ENCODE peak calls at places on chromosomes 7 and 10, in nine cellular contexts. N is PC-3, U is nephron progenitor cell, J is WTC11, G is uterus, H is activated B cell treated with CpG ODN at 0.5 μM for 24 hours, A is stomach, X is cardiac fibroblast, F is lower leg skin. W is an unnamed sample.

GRCh38 chr10:97898429-97898828 is 48.8 kb downstream of the GOLGA7B start:
- DNase-seq in A (no peak), J (no peak), H (no peak), N (no peak), G (no peak), U (no peak), F (no peak), X (peak), W (no peak)

GRCh38 chr7:16753932-16754571 is 497 bp downstream of the TSPAN13 start:
- DNase-seq in U (peak), G (no peak), J (peak), N (peak), X (peak), F (no peak), H (peak), A (peak), W (no peak)

GRCh38 chr7:7210475-7211237 is 28.3 kb downstream of the C1GALT1 start:
- DNase-seq in X (no peak), N (no peak), A (no peak), G (no peak), J (peak), U (no peak), H (no peak), F (no peak), W (no peak)

GRCh38 chr7:122269241-122269640 is 35.3 kb downstream of the FEZF1 start:
- DNase-seq in J (no peak), U (no peak), F (no peak), N (no peak), G (no peak), A (no peak), X (no peak), H (no peak), W (no peak)

GRCh38 chr7:124996778-124997177 is 67.2 kb upstream of the POT1 start:
- DNase-seq in X (no peak), H (no peak), F (no peak), A (no peak), G (no peak), J (no peak), U (no peak), N (peak), W (no peak)

GRCh38 chr7:40268836-40269235 is 134.0 kb downstream of the SUGCT start:
- DNase-seq in H (no peak), N (no peak), U (no peak), J (no peak), X (no peak), F (peak), G (no peak), A (no peak), W (no peak)

GRCh38 chr10:92410501-92410900 is 119.5 kb downstream of the MARCHF5 start:
- DNase-seq in H (no peak), A (no peak), X (no peak), G (no peak), U (no peak), J (no peak), F (no peak), N (no peak), W (no peak)

GRCh38 chr10:67977246-67977645 is 92.8 kb downstream of the SIRT1 start:
- DNase-seq in U (no peak), H (no peak), F (no peak), A (no peak), X (no peak), N (no peak), G (no peak), J (no peak), W (no peak)

GRCh38 chr7:155228459-155228845 is 69.2 kb upstream of the INSIG1 start:
- DNase-seq in A (no peak), G (no peak), J (no peak), H (no peak), U (no peak), N (no peak), F (no peak), X (no peak), W (no peak)

GRCh38 chr10:84539244-84539643 is 210.9 kb downstream of the CCSER2 start:
- DNase-seq in G (no peak), J (no peak), X (peak), A (no peak), N (no peak), F (no peak), H (no peak), U (no peak), W (no peak)

GRCh38 chr7:66522518-66522917 is 106.2 kb upstream of the KCTD7 start:
- DNase-seq in U (no peak), H (no peak), X (peak), A (no peak), F (no peak), G (no peak), J (no peak), N (peak), W (no peak)

GRCh38 chr7:12729112-12729511 is 41.7 kb downstream of the ARL4A start:
- DNase-seq in U (no peak), F (peak), N (peak), J (peak), A (peak), X (peak), H (no peak), G (peak), W (no peak)

GRCh38 chr10:104281694-104282093 is 12.7 kb downstream of the GSTO2 start:
- DNase-seq in J (no peak), A (no peak), N (no peak), X (no peak), G (no peak), H (no peak), F (no peak), U (no peak), W (no peak)

GRCh38 chr7:100773491-100773890 is 40.1 kb downstream of the ZAN start:
- DNase-seq in H (no peak), A (no peak), X (no peak), U (no peak), N (no peak), G (no peak), F (no peak), J (no peak), W (no peak)

GRCh38 chr7:71404701-71405345 is 272.9 kb downstream of the GALNT17 start:
- DNase-seq in N (no peak), J (no peak), X (no peak), U (no peak), G (no peak), A (no peak), F (no peak), H (no peak), W (no peak)

GRCh38 chr10:102776779-102777417 is 33.1 kb downstream of the WBP1L start:
- DNase-seq in G (peak), J (peak), U (peak), H (no peak), X (peak), N (no peak), F (peak), A (peak), W (no peak)

GRCh38 chr7:99642099-99642498 is 25.4 kb downstream of the ZSCAN25 start:
- DNase-seq in A (no peak), H (no peak), G (no peak), N (no peak), J (no peak), U (no peak), X (no peak), F (no peak), W (no peak)

GRCh38 chr10:67115972-67116371 is 190.1 kb downstream of the LRRTM3 start:
- DNase-seq in U (no peak), N (peak), F (no peak), J (no peak), G (no peak), A (no peak), H (no peak), X (no peak), W (no peak)

GRCh38 chr10:29545122-29545521 is 89.6 kb downstream of the SVIL start:
- DNase-seq in N (no peak), H (no peak), F (no peak), A (no peak), J (no peak), X (no peak), U (no peak), G (no peak), W (no peak)

GRCh38 chr10:93596539-93596938 is 4.5 kb downstream of the RBP4 start:
- DNase-seq in J (peak), H (no peak), A (no peak), N (no peak), U (no peak), G (no peak), X (no peak), F (no peak), W (no peak)

GRCh38 chr10:123043409-123043925 is 34.7 kb downstream of the ACADSB start:
- DNase-seq in X (peak), F (peak), H (peak), J (peak), G (no peak), N (peak), A (peak), U (peak), W (peak)

GRCh38 chr10:26410356-26410755 is 27.8 kb upstream of the APBB1IP start:
- DNase-seq in J (no peak), X (no peak), N (no peak), F (no peak), G (no peak), U (no peak), H (no peak), A (no peak), W (no peak)

GRCh38 chr7:77757589-77757988 is 40.6 kb downstream of the TMEM60 start:
- DNase-seq in U (no peak), J (no peak), X (no peak), N (no peak), F (no peak), G (no peak), H (no peak), A (no peak), W (no peak)

DNA sequence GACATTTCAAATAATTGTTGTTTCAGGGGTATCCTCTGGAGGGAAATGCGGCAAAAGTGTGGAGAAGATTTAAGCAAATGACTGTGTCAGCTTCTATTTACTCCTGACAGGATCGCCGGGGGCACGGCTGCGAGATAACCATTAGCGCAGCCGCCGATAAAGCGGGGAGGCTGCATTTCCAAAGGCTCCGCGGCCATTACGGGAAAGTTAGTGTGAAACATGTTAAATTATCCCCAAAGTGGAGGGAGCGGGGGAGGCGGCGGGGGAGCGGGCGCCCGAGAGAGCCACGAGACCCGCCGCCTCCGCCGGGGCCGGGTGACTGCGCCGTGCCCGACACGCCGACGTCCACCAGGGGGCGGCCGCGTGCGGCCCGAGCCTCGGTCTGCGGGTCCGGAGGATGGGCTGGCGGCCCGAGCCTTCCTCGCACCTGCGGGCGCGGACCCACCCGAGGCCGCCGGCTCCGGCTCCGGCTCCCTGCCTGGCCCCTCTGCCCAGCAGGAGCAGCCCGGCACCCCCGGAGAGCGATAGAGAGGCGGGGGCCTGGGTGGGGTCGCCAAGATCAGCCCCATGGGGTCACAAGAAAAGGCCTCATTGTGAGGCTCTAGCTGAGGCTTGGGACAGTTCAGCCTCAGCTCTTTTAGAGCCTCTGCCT is 74.4 kb upstream of the PAX2 start:
- DNase-seq in N (peak), F (no peak), J (peak), G (no peak), U (peak), H (peak), X (peak), A (peak), W (peak)
- TF ChIP-seq CTCF in N (peak), F (no peak), J (peak), G (peak), U (peak), H (no peak), X (peak), A (no peak), W (peak)

GRCh38 chr7:2921748-2922147 is 77.6 kb upstream of the GNA12 start:
- DNase-seq in H (no peak), U (peak), X (no peak), N (peak), G (no peak), J (peak), F (no peak), A (no peak), W (no peak)
- TF ChIP-seq CTCF in H (no peak), U (peak), X (peak), N (peak), G (no peak), J (peak), F (no peak), A (no peak), W (no peak)

DNA sequence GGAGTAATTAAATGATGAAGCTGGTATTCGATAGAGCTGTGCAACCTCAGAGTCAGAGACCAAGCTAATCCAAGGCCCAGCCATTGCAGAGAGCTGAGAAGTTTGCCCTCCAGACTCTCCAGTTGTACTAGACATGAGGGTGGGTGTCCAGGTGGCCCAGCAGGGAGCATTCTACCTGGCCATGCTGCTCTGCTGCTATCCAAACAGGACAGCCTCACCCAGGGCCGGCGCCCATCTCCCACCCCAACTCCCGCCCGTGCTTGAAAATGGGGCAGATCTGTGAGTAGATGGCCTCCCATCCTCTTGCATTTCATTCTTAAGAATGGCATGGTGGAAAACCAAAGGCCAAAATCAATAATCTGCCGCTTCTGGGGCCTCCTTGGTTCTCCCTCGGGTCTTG is 124.2 kb downstream of the TCERG1L start:
- DNase-seq in N (no peak), A (no peak), X (no peak), J (no peak), H (no peak), U (no peak), F (no peak), G (no peak), W (no peak)
- TF ChIP-seq CTCF in N (no peak), A (no peak), X (no peak), J (no peak), H (no peak), U (no peak), F (no peak), G (no peak), W (no peak)

DNA sequence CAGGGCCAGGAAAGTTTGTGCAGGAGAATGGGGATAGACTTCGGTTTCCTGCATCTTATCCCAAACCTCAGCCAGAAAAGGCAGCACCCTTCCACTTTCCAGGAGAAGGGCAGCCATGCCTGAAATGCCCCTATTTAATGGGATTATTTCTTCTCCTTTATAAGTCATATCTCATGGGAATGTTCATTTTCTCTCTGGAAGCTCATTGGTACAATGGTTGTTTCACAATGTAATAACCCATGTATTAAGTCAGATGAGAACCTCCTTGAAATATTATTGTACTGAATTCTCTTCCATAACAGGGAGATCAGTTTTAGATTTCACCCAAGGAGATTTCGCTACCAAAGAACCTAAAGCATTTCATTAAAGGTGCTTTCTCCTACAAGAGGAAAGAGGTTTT is 457.5 kb downstream of the KCNMA1 start:
- DNase-seq in N (no peak), G (no peak), H (no peak), X (peak), J (no peak), F (no peak), U (no peak), A (no peak), W (no peak)
- TF ChIP-seq CTCF in N (no peak), G (no peak), H (no peak), X (no peak), J (no peak), F (no peak), U (no peak), A (no peak), W (no peak)

GRCh38 chr7:143287935-143288826 is at the start of gene CASP2:
- DNase-seq in G (peak), F (peak), H (peak), A (peak), X (peak), J (peak), U (peak), N (peak), W (peak)
- TF ChIP-seq CTCF in G (peak), F (no peak), H (no peak), A (no peak), X (peak), J (no peak), U (peak), N (peak), W (peak)

GRCh38 chr7:32916006-32916405 is 24.4 kb upstream of the KBTBD2 start:
- DNase-seq in X (no peak), J (no peak), A (no peak), G (no peak), U (no peak), N (no peak), H (no peak), F (no peak), W (no peak)

GRCh38 chr7:32921896-32922295 is 30.3 kb upstream of the KBTBD2 start:
- DNase-seq in N (no peak), F (no peak), A (no peak), J (no peak), G (no peak), U (no peak), H (no peak), X (peak), W (no peak)
- TF ChIP-seq CTCF in N (no peak), F (no peak), A (no peak), J (no peak), G (no peak), U (no peak), H (no peak), X (no peak), W (no peak)

GRCh38 chr10:13956826-13957225 is 370.1 kb downstream of the PRPF18 start:
- DNase-seq in H (no peak), A (peak), G (peak), X (peak), U (no peak), N (no peak), J (no peak), F (peak), W (no peak)
- TF ChIP-seq CTCF in H (no peak), A (peak), G (peak), X (peak), U (no peak), N (no peak), J (no peak), F (no peak), W (no peak)

DNA sequence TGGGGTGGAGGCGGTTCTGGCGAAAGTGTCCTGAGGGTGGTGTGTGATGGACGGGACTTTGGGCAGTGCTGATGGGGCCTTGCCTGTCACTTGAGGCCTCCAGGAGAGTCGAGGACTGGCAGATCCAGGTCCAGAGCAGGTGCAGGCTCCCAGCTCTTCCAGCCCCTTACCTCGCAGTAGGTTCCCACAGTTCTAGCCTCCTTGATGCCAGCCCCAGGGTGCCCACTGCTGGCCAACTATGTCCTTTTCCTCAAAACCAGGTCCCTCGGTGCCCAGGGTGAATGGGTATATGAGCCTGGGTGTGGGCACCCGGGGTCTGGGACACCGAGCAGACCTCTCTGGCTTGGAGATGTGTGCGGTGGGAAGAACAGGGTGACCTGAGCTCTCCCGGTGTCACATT is 8.3 kb downstream of the FAM20C start:
- DNase-seq in U (no peak), H (no peak), A (no peak), J (no peak), G (no peak), N (peak), F (no peak), X (no peak), W (no peak)
- TF ChIP-seq CTCF in U (no peak), H (no peak), A (no peak), J (no peak), G (no peak), N (peak), F (no peak), X (peak), W (no peak)

W was measured in CD4-positive, alpha-beta T cell.